ENCODE peak calls at places on chromosome 10, in six cellular contexts. L, C, B, N, Q and K are unnamed samples.

GRCh38 chr10:116802474-116802873 is 46.8 kb upstream of the ENO4 start:
- DNase-seq in L (no peak), C (no peak), B (no peak), N (no peak), Q (no peak), K (no peak)

GRCh38 chr10:50152792-50153272 is 85.1 kb downstream of the WASHC2A start:
- DNase-seq in L (no peak), C (no peak), B (no peak), N (no peak), Q (no peak), K (no peak)

GRCh38 chr10:71131096-71131495 is 81.3 kb upstream of the UNC5B start:
- DNase-seq in L (no peak), C (no peak), B (no peak), N (no peak), Q (no peak), K (no peak)

GRCh38 chr10:22324893-22325271 is 4.0 kb downstream of the BMI1 start:
- DNase-seq in L (no peak), C (no peak), B (no peak), N (no peak), Q (no peak), K (no peak)

GRCh38 chr10:1643161-1643910 is 94.0 kb downstream of the ADARB2 start:
- DNase-seq in L (no peak), C (peak; percentile 5), B (no peak), N (no peak), Q (no peak), K (no peak)

GRCh38 chr10:110356628-110357245 is 52.0 kb upstream of the SMNDC1 start:
- DNase-seq in L (no peak), C (no peak), B (peak; percentile 86), N (no peak), Q (peak; percentile 76), K (peak; percentile 69)

GRCh38 chr10:988667-989545 is 672 bp downstream of the GTPBP4 start:
- DNase-seq in L (peak; percentile 57), C (peak; percentile 47), B (peak; percentile 55), N (no peak), Q (no peak), K (peak; percentile 38)

GRCh38 chr10:96025566-96025965 is 17.8 kb upstream of the CCNJ start:
- DNase-seq in L (no peak), C (peak; percentile 18), B (peak; percentile 23), N (no peak), Q (peak; percentile 28), K (no peak)

GRCh38 chr10:14873090-14873760 is 5.4 kb upstream of the SUV39H2 start:
- DNase-seq in L (no peak), C (no peak), B (peak; percentile 57), N (no peak), Q (peak; percentile 48), K (peak; percentile 85)

GRCh38 chr10:43202657-43203490 is 64.0 kb downstream of the RASGEF1A start:
- DNase-seq in L (peak; percentile 74), C (no peak), B (peak; percentile 10), N (no peak), Q (no peak), K (no peak)

GRCh38 chr10:73781879-73782748 is at the start of gene CHCHD1:
- DNase-seq in L (peak; percentile 95), C (peak; percentile 94), B (peak; percentile 75), N (no peak), Q (peak; percentile 84), K (peak; percentile 84)

GRCh38 chr10:124002391-124003069 is 90.9 kb downstream of the CHST15 start:
- DNase-seq in L (peak; percentile 65), C (no peak), B (no peak), N (no peak), Q (no peak), K (no peak)

GRCh38 chr10:21329995-21330627 is 195.4 kb downstream of the SKIDA1 start:
- DNase-seq in L (no peak), C (peak; percentile 64), B (peak; percentile 83), N (peak; percentile 78), Q (peak; percentile 88), K (peak; percentile 78)

GRCh38 chr10:127424594-127425264 is 124.4 kb upstream of the NPS start:
- DNase-seq in L (no peak), C (no peak), B (no peak), N (peak; percentile 35), Q (no peak), K (peak; percentile 64)

GRCh38 chr10:130337696-130338587 is 201.8 kb downstream of the GLRX3 start:
- DNase-seq in L (peak; percentile 61), C (no peak), B (no peak), N (no peak), Q (no peak), K (no peak)

GRCh38 chr10:86944471-86944870 is 12.9 kb downstream of the MMRN2 start:
- DNase-seq in L (no peak), C (no peak), B (peak; percentile 67), N (no peak), Q (no peak), K (peak; percentile 28)

DNA sequence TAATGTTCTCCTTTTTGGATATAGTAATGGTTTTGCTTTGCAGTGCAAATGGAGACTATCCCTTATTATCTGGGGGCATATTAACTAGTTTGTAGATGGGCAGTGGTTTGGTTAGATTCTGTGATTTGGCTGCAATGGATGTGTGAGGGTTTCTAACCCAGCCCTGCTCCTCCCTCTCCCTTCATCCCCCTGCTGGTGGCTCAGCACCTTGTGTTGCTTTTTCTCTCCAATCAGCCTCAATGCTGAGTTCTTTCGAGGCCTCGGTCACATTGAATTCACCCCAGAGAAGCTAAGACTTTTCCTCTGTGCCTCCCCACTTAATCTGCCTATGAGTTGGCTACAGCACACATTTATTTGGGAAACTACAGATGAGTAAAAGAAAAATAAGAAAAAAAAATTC is 120.0 kb downstream of the MALRD1 start:
- DNase-seq in L (no peak), C (no peak), B (no peak), N (no peak), Q (no peak), K (peak; percentile 3)
- TF ChIP-seq CTCF in L (no peak), C (no peak), B (no peak), N (no peak), Q (peak; percentile 46), K (peak; percentile 22)

GRCh38 chr10:101938316-101939272 is 95.0 kb upstream of the KCNIP2 start:
- DNase-seq in L (no peak), C (no peak), B (peak; percentile 77), N (peak; percentile 71), Q (peak; percentile 89), K (peak; percentile 96)

GRCh38 chr10:101940916-101941315 is 97.3 kb upstream of the KCNIP2 start:
- DNase-seq in L (no peak), C (no peak), B (peak; percentile 76), N (no peak), Q (peak; percentile 26), K (peak; percentile 11)

GRCh38 chr10:101939718-101940117 is 96.1 kb upstream of the KCNIP2 start:
- DNase-seq in L (no peak), C (no peak), B (no peak), N (no peak), Q (no peak), K (no peak)

GRCh38 chr10:101941871-101942270 is 98.3 kb upstream of the KCNIP2 start:
- DNase-seq in L (no peak), C (no peak), B (peak; percentile 41), N (no peak), Q (peak; percentile 41), K (peak; percentile 47)

GRCh38 chr10:101939273-101939635 is 95.7 kb upstream of the KCNIP2 start:
- DNase-seq in L (no peak), C (peak; percentile 9), B (peak; percentile 97), N (peak; percentile 87), Q (peak; percentile 91), K (peak; percentile 95)
- H3K4me3 ChIP-seq in L (peak overlapping the region; percentile 35), C (peak overlapping the region; percentile 1), B (no peak overlapping the region), N (no peak overlapping the region), Q (no peak overlapping the region), K (no peak overlapping the region)

GRCh38 chr10:113474756-113475155 is 78.1 kb upstream of the HABP2 start:
- DNase-seq in L (no peak), C (no peak), B (no peak), N (no peak), Q (no peak), K (peak; percentile 30)

GRCh38 chr10:113476191-113476590 is 76.7 kb upstream of the HABP2 start:
- DNase-seq in L (no peak), C (no peak), B (no peak), N (no peak), Q (no peak), K (peak; percentile 22)

GRCh38 chr10:113473851-113474250 is 79.0 kb upstream of the HABP2 start:
- DNase-seq in L (no peak), C (no peak), B (no peak), N (peak; percentile 66), Q (no peak), K (peak; percentile 36)

GRCh38 chr10:113476673-113477072 is 76.2 kb upstream of the HABP2 start:
- DNase-seq in L (no peak), C (no peak), B (no peak), N (no peak), Q (no peak), K (no peak)

DNA sequence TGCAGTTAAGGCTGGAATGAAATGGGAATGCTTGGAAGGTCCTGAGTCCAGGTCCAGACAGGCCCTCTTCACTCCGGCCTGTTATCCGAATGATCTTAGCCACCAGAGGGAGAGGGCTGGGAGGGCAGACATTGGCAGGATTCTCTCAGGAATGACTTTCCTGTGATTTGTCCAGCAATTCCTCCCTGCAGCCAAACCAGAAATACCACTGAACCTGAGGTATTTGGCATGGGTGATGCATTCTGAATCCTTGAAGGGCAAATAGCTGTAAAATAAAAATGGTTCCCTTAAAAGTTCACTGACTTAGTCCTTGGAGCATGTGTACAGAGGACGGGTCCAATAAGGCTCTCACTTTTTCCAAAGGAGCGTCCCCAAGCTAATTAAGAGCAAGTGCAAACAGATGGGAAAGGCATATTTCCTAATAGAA is 77.5 kb upstream of the HABP2 start:
- DNase-seq in L (no peak), C (no peak), B (peak; percentile 71), N (peak; percentile 98), Q (no peak), K (peak; percentile 77)
- TF ChIP-seq CTCF in L (no peak), C (no peak), B (peak; percentile 33), N (peak; percentile 64), Q (no peak), K (peak; percentile 37)

GRCh38 chr10:13388478-13388877 is 40.4 kb upstream of the SEPHS1 start:
- DNase-seq in L (no peak), C (no peak), B (no peak), N (no peak), Q (no peak), K (no peak)

GRCh38 chr10:13386021-13386420 is 37.9 kb upstream of the SEPHS1 start:
- DNase-seq in L (no peak), C (no peak), B (no peak), N (no peak), Q (no peak), K (no peak)

DNA sequence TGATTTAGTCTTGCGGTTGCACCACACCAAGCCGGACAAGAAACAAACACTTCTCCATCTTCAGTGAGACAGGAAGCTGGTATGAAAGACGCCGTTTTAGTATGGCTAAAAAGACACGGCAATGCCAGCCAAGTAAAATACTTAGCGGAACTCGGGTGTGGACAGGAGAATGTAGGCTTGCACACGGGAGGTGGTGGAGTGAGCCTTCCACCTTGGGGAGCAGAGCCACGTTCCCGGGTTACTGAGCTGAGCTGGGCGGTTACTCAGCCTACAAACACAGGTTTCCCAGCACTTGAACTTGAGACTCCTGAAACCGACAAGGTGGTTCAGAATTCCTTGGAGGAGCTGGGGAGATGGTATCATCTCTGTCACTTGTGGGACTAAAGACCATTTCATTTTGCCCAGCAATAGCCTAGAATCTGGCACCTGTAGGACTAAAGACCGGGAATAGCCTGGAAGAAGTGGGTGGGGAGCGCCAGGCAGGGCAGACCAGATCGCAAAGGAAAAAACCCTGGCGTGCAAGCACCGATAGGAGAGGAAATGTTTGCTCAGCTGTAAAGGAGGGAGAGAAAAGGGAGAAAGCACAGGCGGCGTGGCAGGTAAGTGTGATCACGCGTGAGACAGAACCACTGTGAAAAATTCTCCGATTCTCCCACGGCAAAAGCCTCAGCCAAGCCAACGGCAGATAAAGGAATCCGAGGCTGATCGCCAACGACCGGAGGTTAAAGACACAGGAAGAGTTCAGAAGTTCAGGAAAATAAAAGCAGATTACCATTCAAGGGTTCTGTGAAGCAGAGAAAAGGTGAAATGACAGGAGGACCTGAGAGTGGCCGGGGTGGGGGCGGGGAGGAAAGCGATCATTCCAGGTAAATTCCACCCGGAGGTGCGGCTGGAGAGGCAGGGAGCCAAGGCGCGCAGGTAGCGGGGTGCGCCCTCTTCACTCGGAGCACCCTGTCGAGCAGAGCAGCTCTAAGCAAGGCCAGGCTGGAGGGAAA is 35.0 kb upstream of the SEPHS1 start:
- DNase-seq in L (no peak), C (no peak), B (peak; percentile 33), N (no peak), Q (no peak), K (no peak)
- H3K4me3 ChIP-seq in L (peak overlapping the region; percentile 48), C (peak overlapping the region; percentile 33), B (peak overlapping the region; percentile 36), N (no peak overlapping the region), Q (no peak overlapping the region), K (no peak overlapping the region)